ENCODE peak calls at places on chromosomes 5 and 9, in ten cellular contexts. One of them, this sample, is unnamed.

GRCh38 chr5:181181650-181182565 is 23.1 kb downstream of the TRIM7 start:
- DNase-seq in K562: peak; percentile 28
- DNase-seq in HepG2: peak; percentile 74
- DNase-seq in fibroblast of pulmonary artery: peak; percentile 81
- DNase-seq in testis: peak; percentile 82
- DNase-seq in AG10803: peak; percentile 70
- DNase-seq in astrocyte: peak; percentile 43
- DNase-seq in brain microvascular endothelial cell: no peak
- DNase-seq in right lobe of liver: peak; percentile 72
- DNase-seq in fibroblast of the aortic adventitia: peak; percentile 74
- DNase-seq in this sample: no peak

GRCh38 chr9:115847245-115847644 is 306.3 kb upstream of the PAPPA start:
- DNase-seq in right lobe of liver: no peak
- DNase-seq in fibroblast of the aortic adventitia: peak; percentile 68
- DNase-seq in HepG2: no peak
- DNase-seq in K562: no peak
- DNase-seq in fibroblast of pulmonary artery: peak; percentile 52
- DNase-seq in AG10803: peak; percentile 68
- DNase-seq in testis: no peak
- DNase-seq in brain microvascular endothelial cell: peak; percentile 53
- DNase-seq in astrocyte: peak; percentile 58
- DNase-seq in this sample: peak; percentile 25

GRCh38 chr9:81634915-81635516 is 54.3 kb downstream of the TLE1 start:
- DNase-seq in testis: no peak
- DNase-seq in brain microvascular endothelial cell: peak; percentile 20
- DNase-seq in AG10803: peak; percentile 44
- DNase-seq in right lobe of liver: no peak
- DNase-seq in HepG2: peak; percentile 66
- DNase-seq in astrocyte: peak; percentile 58
- DNase-seq in fibroblast of the aortic adventitia: no peak
- DNase-seq in fibroblast of pulmonary artery: peak; percentile 29
- DNase-seq in K562: no peak
- DNase-seq in this sample: no peak

GRCh38 chr5:916441-917293 is 24.0 kb downstream of the TRIP13 start:
- DNase-seq in fibroblast of pulmonary artery: no peak
- DNase-seq in K562: peak; percentile 37
- DNase-seq in fibroblast of the aortic adventitia: no peak
- DNase-seq in right lobe of liver: no peak
- DNase-seq in AG10803: no peak
- DNase-seq in astrocyte: no peak
- DNase-seq in testis: peak; percentile 65
- DNase-seq in HepG2: no peak
- DNase-seq in brain microvascular endothelial cell: no peak
- DNase-seq in this sample: no peak

GRCh38 chr5:16866795-16867584 is 69.1 kb downstream of the MYO10 start:
- DNase-seq in K562: no peak
- DNase-seq in HepG2: no peak
- DNase-seq in right lobe of liver: no peak
- DNase-seq in fibroblast of the aortic adventitia: peak; percentile 67
- DNase-seq in brain microvascular endothelial cell: peak; percentile 63
- DNase-seq in fibroblast of pulmonary artery: peak; percentile 74
- DNase-seq in testis: peak; percentile 50
- DNase-seq in astrocyte: peak; percentile 70
- DNase-seq in AG10803: no peak
- DNase-seq in this sample: no peak

GRCh38 chr5:111902436-111902835 is 145.4 kb upstream of the NREP start:
- DNase-seq in right lobe of liver: no peak
- DNase-seq in K562: no peak
- DNase-seq in astrocyte: no peak
- DNase-seq in fibroblast of the aortic adventitia: peak; percentile 7
- DNase-seq in brain microvascular endothelial cell: no peak
- DNase-seq in testis: no peak
- DNase-seq in HepG2: no peak
- DNase-seq in AG10803: no peak
- DNase-seq in fibroblast of pulmonary artery: no peak
- DNase-seq in this sample: no peak

GRCh38 chr9:32251539-32251938 is 132.9 kb upstream of the ACO1 start:
- DNase-seq in K562: no peak
- DNase-seq in astrocyte: peak; percentile 4
- DNase-seq in right lobe of liver: peak; percentile 22
- DNase-seq in testis: peak; percentile 79
- DNase-seq in HepG2: peak; percentile 80
- DNase-seq in fibroblast of pulmonary artery: peak; percentile 62
- DNase-seq in brain microvascular endothelial cell: peak; percentile 49
- DNase-seq in fibroblast of the aortic adventitia: peak; percentile 49
- DNase-seq in AG10803: peak; percentile 21
- DNase-seq in this sample: no peak

GRCh38 chr5:120684749-120685415 is 220.8 kb downstream of the PRR16 start:
- DNase-seq in fibroblast of the aortic adventitia: peak; percentile 18
- DNase-seq in testis: no peak
- DNase-seq in right lobe of liver: no peak
- DNase-seq in astrocyte: no peak
- DNase-seq in K562: no peak
- DNase-seq in brain microvascular endothelial cell: no peak
- DNase-seq in HepG2: no peak
- DNase-seq in AG10803: peak; percentile 25
- DNase-seq in fibroblast of pulmonary artery: no peak
- DNase-seq in this sample: no peak

GRCh38 chr9:34206561-34206960 is 27.7 kb downstream of the UBAP1 start:
- DNase-seq in right lobe of liver: no peak
- DNase-seq in fibroblast of pulmonary artery: peak; percentile 40
- DNase-seq in astrocyte: no peak
- DNase-seq in HepG2: peak; percentile 22
- DNase-seq in K562: no peak
- DNase-seq in testis: no peak
- DNase-seq in AG10803: no peak
- DNase-seq in fibroblast of the aortic adventitia: peak; percentile 27
- DNase-seq in brain microvascular endothelial cell: no peak
- DNase-seq in this sample: no peak

GRCh38 chr9:123591283-123591682 is 235.3 kb downstream of the CRB2 start:
- DNase-seq in testis: no peak
- DNase-seq in fibroblast of the aortic adventitia: no peak
- DNase-seq in fibroblast of pulmonary artery: no peak
- DNase-seq in AG10803: no peak
- DNase-seq in K562: no peak
- DNase-seq in brain microvascular endothelial cell: no peak
- DNase-seq in right lobe of liver: no peak
- DNase-seq in HepG2: no peak
- DNase-seq in astrocyte: no peak
- DNase-seq in this sample: no peak

GRCh38 chr9:112443200-112443599 is 43.4 kb upstream of the KIAA1958 start:
- DNase-seq in brain microvascular endothelial cell: peak; percentile 14
- DNase-seq in AG10803: peak; percentile 26
- DNase-seq in fibroblast of pulmonary artery: peak; percentile 45
- DNase-seq in testis: peak; percentile 37
- DNase-seq in fibroblast of the aortic adventitia: peak; percentile 26
- DNase-seq in HepG2: peak; percentile 16
- DNase-seq in right lobe of liver: no peak
- DNase-seq in K562: no peak
- DNase-seq in astrocyte: no peak
- DNase-seq in this sample: peak; percentile 7
- TF ChIP-seq CTCF in brain microvascular endothelial cell: peak; percentile 70
- TF ChIP-seq CTCF in AG10803: peak; percentile 64
- TF ChIP-seq CTCF in fibroblast of pulmonary artery: peak; percentile 59
- TF ChIP-seq CTCF in testis: peak; percentile 43
- TF ChIP-seq CTCF in fibroblast of the aortic adventitia: peak; percentile 51
- TF ChIP-seq CTCF in HepG2: peak; percentile 41
- TF ChIP-seq CTCF in right lobe of liver: peak; percentile 49
- TF ChIP-seq CTCF in K562: peak; percentile 66
- TF ChIP-seq CTCF in astrocyte: peak; percentile 54
- TF ChIP-seq CTCF in this sample: peak; percentile 61

DNA sequence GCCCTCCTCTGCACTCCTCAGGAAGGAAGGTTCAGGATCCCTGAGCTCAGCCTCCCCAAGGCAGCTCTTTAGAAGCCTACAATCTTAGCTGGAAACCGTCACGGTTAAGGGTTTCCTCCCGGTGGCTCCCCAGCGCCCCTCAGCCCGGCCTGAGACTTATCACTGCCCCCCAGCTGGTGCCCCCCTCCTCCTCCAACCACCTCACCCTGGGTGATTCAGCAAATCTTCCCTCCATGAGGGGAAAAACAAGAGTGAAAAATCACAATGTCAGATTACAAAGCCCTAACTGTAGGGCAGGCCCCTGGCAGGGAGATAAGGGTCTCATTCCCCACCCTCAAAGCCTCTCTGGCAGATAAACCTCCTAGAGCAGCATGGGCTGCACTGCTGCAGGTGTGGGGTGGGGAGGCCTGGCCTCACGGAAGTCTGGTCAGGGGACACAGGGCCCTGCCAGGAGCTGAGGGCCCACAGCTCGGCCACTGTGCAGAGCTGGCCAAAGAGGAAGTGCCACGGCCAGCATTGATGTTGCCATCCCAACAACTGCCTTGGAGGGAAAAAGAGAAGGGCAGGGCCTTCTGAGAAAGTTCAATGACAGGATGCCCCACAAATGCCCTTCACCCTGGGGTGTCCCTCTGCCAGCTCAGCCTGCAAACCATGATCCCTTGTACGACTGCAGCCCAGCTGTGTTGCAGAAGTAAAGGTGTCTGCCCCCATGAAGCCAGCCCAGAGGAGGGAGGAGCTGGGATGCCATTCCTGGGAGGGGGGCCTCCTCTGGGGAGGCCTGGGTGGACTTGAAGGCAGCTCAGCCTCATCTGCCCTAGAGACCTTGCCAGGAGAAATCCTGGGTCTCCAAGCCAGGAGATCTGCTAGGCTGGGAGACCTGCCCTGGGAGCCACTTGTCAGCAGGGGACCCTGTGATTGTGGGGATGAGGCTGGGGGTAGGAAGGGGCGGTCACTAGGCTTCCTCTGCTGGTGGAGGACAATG is 25.9 kb downstream of the GFI1B start:
- DNase-seq in testis: no peak
- DNase-seq in right lobe of liver: no peak
- DNase-seq in HepG2: no peak
- DNase-seq in astrocyte: no peak
- DNase-seq in fibroblast of the aortic adventitia: no peak
- DNase-seq in AG10803: no peak
- DNase-seq in K562: peak; percentile 91
- DNase-seq in brain microvascular endothelial cell: no peak
- DNase-seq in fibroblast of pulmonary artery: no peak
- DNase-seq in this sample: no peak
- H3K4me3 ChIP-seq in testis: no peak overlapping the region
- H3K4me3 ChIP-seq in right lobe of liver: no peak overlapping the region
- H3K4me3 ChIP-seq in HepG2: no peak overlapping the region
- H3K4me3 ChIP-seq in astrocyte: no peak overlapping the region
- H3K4me3 ChIP-seq in fibroblast of the aortic adventitia: no peak overlapping the region
- H3K4me3 ChIP-seq in AG10803: no peak overlapping the region
- H3K4me3 ChIP-seq in K562: peak overlapping the region; percentile 4
- H3K4me3 ChIP-seq in brain microvascular endothelial cell: no peak overlapping the region
- H3K4me3 ChIP-seq in fibroblast of pulmonary artery: no peak overlapping the region
- H3K4me3 ChIP-seq in this sample: no peak overlapping the region

GRCh38 chr5:145902421-145902820 is 29.6 kb upstream of the GRXCR2 start:
- DNase-seq in brain microvascular endothelial cell: no peak
- DNase-seq in fibroblast of the aortic adventitia: no peak
- DNase-seq in right lobe of liver: no peak
- DNase-seq in testis: no peak
- DNase-seq in astrocyte: peak; percentile 26
- DNase-seq in K562: no peak
- DNase-seq in HepG2: no peak
- DNase-seq in AG10803: peak; percentile 22
- DNase-seq in fibroblast of pulmonary artery: no peak
- DNase-seq in this sample: no peak

GRCh38 chr5:145904743-145905142 is 31.6 kb upstream of the SH3RF2 start:
- DNase-seq in HepG2: no peak
- DNase-seq in AG10803: no peak
- DNase-seq in K562: no peak
- DNase-seq in right lobe of liver: no peak
- DNase-seq in fibroblast of pulmonary artery: no peak
- DNase-seq in astrocyte: no peak
- DNase-seq in brain microvascular endothelial cell: no peak
- DNase-seq in testis: no peak
- DNase-seq in fibroblast of the aortic adventitia: no peak
- DNase-seq in this sample: no peak

GRCh38 chr5:145906401-145906800 is 30.0 kb upstream of the SH3RF2 start:
- DNase-seq in brain microvascular endothelial cell: no peak
- DNase-seq in fibroblast of pulmonary artery: no peak
- DNase-seq in K562: no peak
- DNase-seq in fibroblast of the aortic adventitia: peak; percentile 77
- DNase-seq in AG10803: peak; percentile 35
- DNase-seq in astrocyte: peak; percentile 50
- DNase-seq in HepG2: no peak
- DNase-seq in right lobe of liver: no peak
- DNase-seq in testis: no peak
- DNase-seq in this sample: no peak

GRCh38 chr5:145903862-145904261 is 31.0 kb upstream of the GRXCR2 start:
- DNase-seq in K562: no peak
- DNase-seq in HepG2: no peak
- DNase-seq in astrocyte: peak; percentile 68
- DNase-seq in brain microvascular endothelial cell: no peak
- DNase-seq in AG10803: peak; percentile 67
- DNase-seq in fibroblast of the aortic adventitia: peak; percentile 80
- DNase-seq in testis: no peak
- DNase-seq in fibroblast of pulmonary artery: peak; percentile 56
- DNase-seq in right lobe of liver: no peak
- DNase-seq in this sample: peak; percentile 79

DNA sequence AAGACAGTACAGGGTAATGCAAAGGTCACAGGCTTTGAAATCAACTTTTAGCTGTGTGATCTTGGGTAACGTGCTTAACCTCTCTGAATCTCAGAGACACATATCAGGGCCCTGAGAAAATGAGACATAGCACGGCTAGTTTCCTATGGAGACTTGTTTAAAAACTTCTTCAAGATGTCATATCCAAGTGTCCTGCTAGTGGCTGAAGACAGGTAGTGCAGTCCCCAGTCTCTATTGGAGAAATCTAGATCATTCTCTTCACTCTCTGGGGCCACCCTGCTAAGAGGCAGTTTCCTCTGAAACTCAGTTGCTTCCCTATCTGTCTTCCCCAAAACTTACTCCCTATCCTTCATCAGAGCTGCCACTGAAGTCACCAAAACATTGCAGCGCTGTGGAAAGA is 30.3 kb upstream of the GRXCR2 start:
- DNase-seq in astrocyte: no peak
- DNase-seq in HepG2: no peak
- DNase-seq in fibroblast of pulmonary artery: no peak
- DNase-seq in right lobe of liver: no peak
- DNase-seq in testis: no peak
- DNase-seq in K562: peak; percentile 31
- DNase-seq in brain microvascular endothelial cell: no peak
- DNase-seq in AG10803: no peak
- DNase-seq in fibroblast of the aortic adventitia: no peak
- DNase-seq in this sample: no peak
- TF ChIP-seq CTCF in astrocyte: peak; percentile 37
- TF ChIP-seq CTCF in HepG2: no peak
- TF ChIP-seq CTCF in fibroblast of pulmonary artery: peak; percentile 36
- TF ChIP-seq CTCF in right lobe of liver: peak; percentile 5
- TF ChIP-seq CTCF in testis: peak; percentile 50
- TF ChIP-seq CTCF in K562: peak; percentile 38
- TF ChIP-seq CTCF in brain microvascular endothelial cell: peak; percentile 49
- TF ChIP-seq CTCF in AG10803: peak; percentile 37
- TF ChIP-seq CTCF in fibroblast of the aortic adventitia: peak; percentile 58
- TF ChIP-seq CTCF in this sample: peak; percentile 24

DNA sequence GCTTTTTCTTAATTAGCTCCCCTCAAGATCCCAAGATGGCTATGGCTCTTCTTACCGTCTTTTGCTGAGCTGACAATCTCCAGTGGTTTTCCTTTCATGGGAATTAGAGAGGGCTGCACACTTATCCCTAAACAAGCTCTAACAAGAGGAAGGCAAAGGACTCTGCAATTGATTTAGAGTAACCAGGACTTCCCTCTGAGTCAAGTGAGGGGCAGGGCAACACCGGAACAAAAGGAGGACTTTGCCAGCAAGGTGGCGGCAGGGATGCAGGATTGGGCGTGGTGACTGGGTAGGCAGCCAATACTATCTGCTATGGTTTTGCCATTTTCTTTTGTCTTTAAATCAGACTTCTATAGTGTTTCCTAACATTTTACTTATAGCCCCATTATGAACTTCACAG is 9.8 kb downstream of the SLC44A1 start:
- DNase-seq in astrocyte: no peak
- DNase-seq in fibroblast of the aortic adventitia: no peak
- DNase-seq in HepG2: no peak
- DNase-seq in fibroblast of pulmonary artery: no peak
- DNase-seq in AG10803: no peak
- DNase-seq in testis: no peak
- DNase-seq in brain microvascular endothelial cell: no peak
- DNase-seq in K562: no peak
- DNase-seq in right lobe of liver: no peak
- DNase-seq in this sample: no peak
- H3K4me3 ChIP-seq in astrocyte: no peak overlapping the region
- H3K4me3 ChIP-seq in fibroblast of the aortic adventitia: no peak overlapping the region
- H3K4me3 ChIP-seq in HepG2: no peak overlapping the region
- H3K4me3 ChIP-seq in fibroblast of pulmonary artery: no peak overlapping the region
- H3K4me3 ChIP-seq in AG10803: no peak overlapping the region
- H3K4me3 ChIP-seq in testis: no peak overlapping the region
- H3K4me3 ChIP-seq in brain microvascular endothelial cell: no peak overlapping the region
- H3K4me3 ChIP-seq in K562: no peak overlapping the region
- H3K4me3 ChIP-seq in right lobe of liver: no peak overlapping the region
- H3K4me3 ChIP-seq in this sample: no peak overlapping the region

This sample was measured in AG09309.